ENCODE peak calls at places on chromosomes 16 and 17, in seven cellular contexts. U is upper lobe of right lung; F is stimulated activated naive CD4-positive, alpha-beta T cell; O is mucosa of gallbladder; Z is stimulated activated CD8-positive, alpha-beta memory T cell treated with anti-CD3 and anti-CD28 coated beads, Interleukin-15, amount 100 ng/mL, for 1 hour; E is stomach; A is heart left ventricle. H is an unnamed sample.

GRCh38 chr17:21679256-21680146 is 12.8 kb upstream of the KCNJ18 start:
- DNase-seq in U (no peak), F (no peak), O (no peak), Z (no peak), E (no peak), A (no peak), H (no peak)

GRCh38 chr16:79838860-79839259 is 238.3 kb upstream of the MAF start:
- DNase-seq in U (no peak), F (no peak), O (no peak), Z (no peak), E (no peak), A (no peak), H (no peak)

GRCh38 chr17:56486732-56487131 is 106.8 kb upstream of the NOG start:
- DNase-seq in U (no peak), F (no peak), O (no peak), Z (no peak), E (no peak), A (no peak), H (no peak)

GRCh38 chr17:2899911-2900310 is 103.7 kb downstream of the RAP1GAP2 start:
- DNase-seq in U (no peak), F (no peak), O (no peak), Z (no peak), E (peak), A (no peak), H (no peak)

GRCh38 chr17:38613981-38614779 is 8.4 kb upstream of the SRCIN1 start:
- DNase-seq in U (no peak), F (no peak), O (no peak), Z (no peak), E (no peak), A (no peak), H (no peak)

GRCh38 chr16:77993111-77993571 is 29.2 kb upstream of the CLEC3A start:
- DNase-seq in U (no peak), F (no peak), O (peak), Z (no peak), E (no peak), A (no peak), H (no peak)

GRCh38 chr16:63578791-63579190 is 1542.6 kb upstream of the CDH8 start:
- DNase-seq in U (no peak), F (no peak), O (no peak), Z (no peak), E (no peak), A (no peak), H (no peak)

GRCh38 chr16:3953728-3954410 is 73.4 kb upstream of the CREBBP start:
- DNase-seq in U (peak), F (no peak), O (no peak), Z (no peak), E (no peak), A (no peak), H (no peak)

GRCh38 chr16:27826081-27826892 is 237.2 kb downstream of the GSG1L start:
- DNase-seq in U (peak), F (no peak), O (no peak), Z (no peak), E (no peak), A (no peak), H (no peak)

GRCh38 chr17:46722662-46723285 is 95.7 kb downstream of the WNT3 start:
- DNase-seq in U (no peak), F (no peak), O (no peak), Z (no peak), E (no peak), A (no peak), H (no peak)

GRCh38 chr17:70913086-70913485 is 743.8 kb downstream of the KCNJ2 start:
- DNase-seq in U (no peak), F (no peak), O (no peak), Z (no peak), E (no peak), A (no peak), H (no peak)

GRCh38 chr17:64128787-64129514 is 993 bp downstream of the ERN1 start:
- DNase-seq in U (no peak), F (no peak), O (peak), Z (no peak), E (peak), A (no peak), H (no peak)

GRCh38 chr16:57883953-57884654 is 81.8 kb upstream of the KIFC3 start:
- DNase-seq in U (no peak), F (no peak), O (no peak), Z (no peak), E (no peak), A (no peak), H (peak)

GRCh38 chr16:69123894-69124293 is 8.5 kb downstream of the CHTF8 start:
- DNase-seq in U (peak), F (peak), O (peak), Z (peak), E (peak), A (no peak), H (peak)

GRCh38 chr17:55845385-55845784 is 94.5 kb downstream of the PCTP start:
- DNase-seq in U (peak), F (no peak), O (peak), Z (no peak), E (peak), A (peak), H (peak)

GRCh38 chr17:49013311-49014205 is 16.4 kb downstream of the IGF2BP1 start:
- DNase-seq in U (no peak), F (no peak), O (no peak), Z (no peak), E (no peak), A (no peak), H (peak)

GRCh38 chr16:46632778-46633733 is 11.9 kb upstream of the SHCBP1 start:
- DNase-seq in U (no peak), F (no peak), O (no peak), Z (no peak), E (no peak), A (no peak), H (peak)

GRCh38 chr16:8859913-8860881 is 8.6 kb downstream of the CARHSP1 start:
- DNase-seq in U (no peak), F (no peak), O (peak), Z (no peak), E (peak), A (peak), H (no peak)